ENCODE peak calls at places on chromosome 6, in five cellular contexts. N, M, Q, A and F are unnamed samples.

GRCh38 chr6:79536615-79536968 is 638 bp downstream of the LCA5 start:
- DNase-seq in N (peak), M (no peak), Q (no peak), A (no peak), F (no peak)

GRCh38 chr6:101429291-101429690 is 35.8 kb downstream of the GRIK2 start:
- DNase-seq in M (no peak), Q (no peak), N (no peak), A (no peak), F (no peak)

GRCh38 chr6:63307581-63308246 is 12.1 kb downstream of the LGSN start:
- DNase-seq in N (no peak), M (no peak), Q (peak), A (no peak), F (no peak)

GRCh38 chr6:79833264-79833663 is 114.1 kb downstream of the ELOVL4 start:
- DNase-seq in A (no peak), Q (no peak), M (no peak), N (no peak), F (no peak)

GRCh38 chr6:79544299-79544927 is 7.2 kb upstream of the LCA5 start:
- DNase-seq in Q (no peak), A (no peak), N (no peak), M (no peak), F (peak)

GRCh38 chr6:15922510-15923307 is 206.2 kb upstream of the MYLIP start:
- DNase-seq in M (no peak), N (no peak), Q (no peak), A (no peak), F (no peak)

GRCh38 chr6:96015791-96016776 is at the start of gene FUT9:
- DNase-seq in A (no peak), M (no peak), N (peak), Q (no peak), F (peak)

GRCh38 chr6:43770417-43771209 is 602 bp downstream of the VEGFA start:
- DNase-seq in A (no peak), Q (peak), N (peak), M (peak), F (no peak)